ENCODE peak calls at places on chromosome 9, in six cellular contexts. One of them, this sample, is unnamed.

GRCh38 chr9:38439291-38439915 is 15.1 kb upstream of the IGFBPL1 start:
- DNase-seq in AG04450: no peak
- DNase-seq in heart left ventricle: no peak
- DNase-seq in brain microvascular endothelial cell: no peak
- DNase-seq in fibroblast of mammary gland: no peak
- DNase-seq in neural progenitor cell: no peak
- DNase-seq in this sample: no peak

GRCh38 chr9:32841314-32841713 is 58.0 kb downstream of the TMEM215 start:
- DNase-seq in AG04450: no peak
- DNase-seq in heart left ventricle: no peak
- DNase-seq in brain microvascular endothelial cell: no peak
- DNase-seq in fibroblast of mammary gland: no peak
- DNase-seq in neural progenitor cell: no peak
- DNase-seq in this sample: no peak

GRCh38 chr9:135588371-135588770 is 26.8 kb downstream of the PAEP start:
- DNase-seq in AG04450: no peak
- DNase-seq in heart left ventricle: no peak
- DNase-seq in brain microvascular endothelial cell: no peak
- DNase-seq in fibroblast of mammary gland: no peak
- DNase-seq in neural progenitor cell: no peak
- DNase-seq in this sample: no peak

GRCh38 chr9:134158753-134159392 is 5.5 kb downstream of the RNU6ATAC start:
- DNase-seq in AG04450: no peak
- DNase-seq in heart left ventricle: no peak
- DNase-seq in brain microvascular endothelial cell: no peak
- DNase-seq in fibroblast of mammary gland: no peak
- DNase-seq in neural progenitor cell: no peak
- DNase-seq in this sample: no peak

GRCh38 chr9:134033516-134034214 is 8.4 kb downstream of the BRD3OS start:
- DNase-seq in AG04450: no peak
- DNase-seq in heart left ventricle: no peak
- DNase-seq in brain microvascular endothelial cell: no peak
- DNase-seq in fibroblast of mammary gland: no peak
- DNase-seq in neural progenitor cell: no peak
- DNase-seq in this sample: no peak

GRCh38 chr9:106885451-106885850 is 22.5 kb downstream of the ZNF462 start:
- DNase-seq in AG04450: peak
- DNase-seq in heart left ventricle: no peak
- DNase-seq in brain microvascular endothelial cell: peak
- DNase-seq in fibroblast of mammary gland: peak
- DNase-seq in neural progenitor cell: no peak
- DNase-seq in this sample: peak

GRCh38 chr9:3240651-3241268 is 285.0 kb downstream of the RFX3 start:
- DNase-seq in AG04450: no peak
- DNase-seq in heart left ventricle: peak
- DNase-seq in brain microvascular endothelial cell: peak
- DNase-seq in fibroblast of mammary gland: peak
- DNase-seq in neural progenitor cell: peak
- DNase-seq in this sample: peak

GRCh38 chr9:99019523-99020331 is 76.0 kb downstream of the COL15A1 start:
- DNase-seq in AG04450: peak
- DNase-seq in heart left ventricle: no peak
- DNase-seq in brain microvascular endothelial cell: peak
- DNase-seq in fibroblast of mammary gland: peak
- DNase-seq in neural progenitor cell: no peak
- DNase-seq in this sample: peak

GRCh38 chr9:214488-215448 is at the start of gene DOCK8:
- DNase-seq in AG04450: no peak
- DNase-seq in heart left ventricle: peak
- DNase-seq in brain microvascular endothelial cell: no peak
- DNase-seq in fibroblast of mammary gland: peak
- DNase-seq in neural progenitor cell: peak
- DNase-seq in this sample: peak

GRCh38 chr9:37994639-37995347 is 74.2 kb downstream of the SHB start:
- DNase-seq in AG04450: peak
- DNase-seq in heart left ventricle: peak
- DNase-seq in brain microvascular endothelial cell: peak
- DNase-seq in fibroblast of mammary gland: peak
- DNase-seq in neural progenitor cell: no peak
- DNase-seq in this sample: peak

GRCh38 chr9:125649315-125649714 is 57.7 kb downstream of the MAPKAP1 start:
- DNase-seq in AG04450: no peak
- DNase-seq in heart left ventricle: peak
- DNase-seq in brain microvascular endothelial cell: peak
- DNase-seq in fibroblast of mammary gland: peak
- DNase-seq in neural progenitor cell: no peak
- DNase-seq in this sample: peak

GRCh38 chr9:21656776-21657637 is 145.4 kb upstream of the MTAP start:
- DNase-seq in AG04450: peak
- DNase-seq in heart left ventricle: no peak
- DNase-seq in brain microvascular endothelial cell: no peak
- DNase-seq in fibroblast of mammary gland: peak
- DNase-seq in neural progenitor cell: no peak
- DNase-seq in this sample: peak

GRCh38 chr9:104872959-104873850 is 54.8 kb downstream of the ABCA1 start:
- DNase-seq in AG04450: peak
- DNase-seq in heart left ventricle: peak
- DNase-seq in brain microvascular endothelial cell: peak
- DNase-seq in fibroblast of mammary gland: peak
- DNase-seq in neural progenitor cell: no peak
- DNase-seq in this sample: peak

GRCh38 chr9:131837316-131837715 is 97.4 kb upstream of the RAPGEF1 start:
- DNase-seq in AG04450: no peak
- DNase-seq in heart left ventricle: peak
- DNase-seq in brain microvascular endothelial cell: no peak
- DNase-seq in fibroblast of mammary gland: no peak
- DNase-seq in neural progenitor cell: peak
- DNase-seq in this sample: no peak

DNA sequence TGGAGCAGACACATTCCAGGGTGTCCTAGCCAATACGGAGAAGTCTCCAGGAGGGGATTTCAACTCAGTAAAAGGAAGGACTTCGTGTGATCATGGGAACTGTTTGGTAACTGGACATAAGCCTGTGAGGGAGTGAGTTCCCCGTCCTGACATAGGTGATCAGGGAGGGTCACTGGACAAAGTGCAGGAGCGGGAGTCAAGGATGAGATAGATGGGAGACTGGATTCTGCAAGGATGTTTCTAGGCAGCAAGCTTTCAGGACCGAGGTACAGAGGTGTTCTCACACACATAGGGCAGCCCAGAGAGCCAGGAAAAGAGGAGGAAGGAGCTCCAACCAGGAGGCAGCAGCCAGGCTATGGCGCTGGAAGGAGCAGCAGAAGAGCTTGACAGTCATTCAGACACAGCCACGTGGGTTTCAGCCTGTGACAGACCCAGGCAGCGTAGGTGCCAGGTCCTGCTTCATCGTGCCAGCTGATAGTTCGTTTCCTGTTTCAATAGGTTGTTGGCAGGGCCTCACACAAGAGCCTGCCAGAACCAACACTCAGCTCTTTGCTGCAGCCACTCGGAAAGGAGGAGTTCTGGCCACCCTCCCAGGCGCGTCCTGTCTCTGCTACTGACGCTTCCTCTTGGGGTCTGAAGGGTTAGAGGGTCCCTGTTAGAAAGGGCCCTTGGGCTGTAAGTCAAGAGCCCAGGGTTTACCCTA is 84.1 kb downstream of the AMBP start:
- DNase-seq in AG04450: no peak
- DNase-seq in heart left ventricle: peak
- DNase-seq in brain microvascular endothelial cell: peak
- DNase-seq in fibroblast of mammary gland: peak
- DNase-seq in neural progenitor cell: no peak
- DNase-seq in this sample: peak
- TF ChIP-seq CTCF in AG04450: no peak
- TF ChIP-seq CTCF in heart left ventricle: no peak
- TF ChIP-seq CTCF in brain microvascular endothelial cell: no peak
- TF ChIP-seq CTCF in fibroblast of mammary gland: no peak
- TF ChIP-seq CTCF in neural progenitor cell: no peak
- TF ChIP-seq CTCF in this sample: peak

GRCh38 chr9:34560574-34561229 is 28.8 kb downstream of the CNTFR start:
- DNase-seq in AG04450: no peak
- DNase-seq in heart left ventricle: no peak
- DNase-seq in brain microvascular endothelial cell: no peak
- DNase-seq in fibroblast of mammary gland: no peak
- DNase-seq in neural progenitor cell: no peak
- DNase-seq in this sample: no peak

GRCh38 chr9:34557421-34558321 is 31.9 kb downstream of the CNTFR start:
- DNase-seq in AG04450: no peak
- DNase-seq in heart left ventricle: no peak
- DNase-seq in brain microvascular endothelial cell: no peak
- DNase-seq in fibroblast of mammary gland: no peak
- DNase-seq in neural progenitor cell: no peak
- DNase-seq in this sample: no peak

GRCh38 chr9:34559616-34560546 is 29.6 kb downstream of the CNTFR start:
- DNase-seq in AG04450: no peak
- DNase-seq in heart left ventricle: peak
- DNase-seq in brain microvascular endothelial cell: peak
- DNase-seq in fibroblast of mammary gland: peak
- DNase-seq in neural progenitor cell: peak
- DNase-seq in this sample: peak

GRCh38 chr9:34558341-34558740 is 31.2 kb downstream of the CNTFR start:
- DNase-seq in AG04450: no peak
- DNase-seq in heart left ventricle: no peak
- DNase-seq in brain microvascular endothelial cell: no peak
- DNase-seq in fibroblast of mammary gland: no peak
- DNase-seq in neural progenitor cell: no peak
- DNase-seq in this sample: no peak

DNA sequence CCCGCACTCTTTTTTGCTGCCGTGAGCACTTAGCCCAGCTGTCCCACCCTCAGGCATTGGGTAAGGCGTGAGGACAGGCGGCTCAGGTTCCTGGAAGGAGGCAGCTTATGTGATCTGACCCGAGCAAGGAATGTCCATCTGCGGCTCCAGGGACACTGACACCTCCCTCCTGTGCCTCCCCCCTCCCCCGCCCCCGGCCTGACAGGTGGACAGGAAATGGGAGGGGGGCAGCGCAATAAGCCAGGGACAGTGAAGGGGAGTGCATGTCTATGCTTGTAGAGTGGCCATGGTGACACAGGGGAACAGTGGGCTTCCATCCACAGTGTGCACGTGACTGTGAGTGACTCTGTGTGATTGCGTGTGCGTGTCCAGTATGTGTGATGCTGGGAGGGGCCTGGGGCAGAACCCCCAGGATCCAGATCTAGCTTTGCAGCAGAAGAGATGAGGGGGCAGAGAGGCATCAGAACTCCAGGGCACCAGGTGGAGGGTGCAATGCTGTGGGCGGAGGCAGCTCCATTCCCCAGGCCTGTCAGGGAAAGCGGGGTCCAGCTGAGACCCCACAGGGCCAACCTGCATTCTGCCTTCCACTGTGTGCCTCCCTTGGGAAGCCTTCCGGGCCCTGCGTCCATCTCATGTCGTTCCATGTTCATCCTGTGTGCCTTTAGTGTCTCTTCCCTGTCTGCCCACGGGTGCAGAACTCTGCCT is 30.5 kb downstream of the CNTFR start:
- DNase-seq in AG04450: no peak
- DNase-seq in heart left ventricle: no peak
- DNase-seq in brain microvascular endothelial cell: no peak
- DNase-seq in fibroblast of mammary gland: no peak
- DNase-seq in neural progenitor cell: no peak
- DNase-seq in this sample: no peak
- H3K4me3 ChIP-seq in AG04450: no peak
- H3K4me3 ChIP-seq in heart left ventricle: no peak
- H3K4me3 ChIP-seq in brain microvascular endothelial cell: no peak
- H3K4me3 ChIP-seq in fibroblast of mammary gland: no peak
- H3K4me3 ChIP-seq in neural progenitor cell: no peak
- H3K4me3 ChIP-seq in this sample: no peak

GRCh38 chr9:121635300-121635699 is 16.1 kb upstream of the DAB2IP start:
- DNase-seq in AG04450: no peak
- DNase-seq in heart left ventricle: no peak
- DNase-seq in brain microvascular endothelial cell: no peak
- DNase-seq in fibroblast of mammary gland: no peak
- DNase-seq in neural progenitor cell: no peak
- DNase-seq in this sample: no peak
- TF ChIP-seq CTCF in AG04450: no peak
- TF ChIP-seq CTCF in heart left ventricle: no peak
- TF ChIP-seq CTCF in brain microvascular endothelial cell: no peak
- TF ChIP-seq CTCF in fibroblast of mammary gland: no peak
- TF ChIP-seq CTCF in neural progenitor cell: no peak
- TF ChIP-seq CTCF in this sample: no peak

GRCh38 chr9:129497064-129497836 is 123.7 kb downstream of the C9orf50 start:
- DNase-seq in AG04450: no peak
- DNase-seq in heart left ventricle: peak
- DNase-seq in brain microvascular endothelial cell: no peak
- DNase-seq in fibroblast of mammary gland: no peak
- DNase-seq in neural progenitor cell: no peak
- DNase-seq in this sample: no peak

GRCh38 chr9:129497837-129498450 is 123.0 kb downstream of the C9orf50 start:
- DNase-seq in AG04450: no peak
- DNase-seq in heart left ventricle: no peak
- DNase-seq in brain microvascular endothelial cell: no peak
- DNase-seq in fibroblast of mammary gland: no peak
- DNase-seq in neural progenitor cell: no peak
- DNase-seq in this sample: no peak

GRCh38 chr9:129495422-129496186 is 125.3 kb downstream of the C9orf50 start:
- DNase-seq in AG04450: peak
- DNase-seq in heart left ventricle: peak
- DNase-seq in brain microvascular endothelial cell: peak
- DNase-seq in fibroblast of mammary gland: peak
- DNase-seq in neural progenitor cell: peak
- DNase-seq in this sample: peak

GRCh38 chr9:129494113-129494789 is 126.7 kb downstream of the C9orf50 start:
- DNase-seq in AG04450: no peak
- DNase-seq in heart left ventricle: no peak
- DNase-seq in brain microvascular endothelial cell: no peak
- DNase-seq in fibroblast of mammary gland: no peak
- DNase-seq in neural progenitor cell: peak
- DNase-seq in this sample: no peak

DNA sequence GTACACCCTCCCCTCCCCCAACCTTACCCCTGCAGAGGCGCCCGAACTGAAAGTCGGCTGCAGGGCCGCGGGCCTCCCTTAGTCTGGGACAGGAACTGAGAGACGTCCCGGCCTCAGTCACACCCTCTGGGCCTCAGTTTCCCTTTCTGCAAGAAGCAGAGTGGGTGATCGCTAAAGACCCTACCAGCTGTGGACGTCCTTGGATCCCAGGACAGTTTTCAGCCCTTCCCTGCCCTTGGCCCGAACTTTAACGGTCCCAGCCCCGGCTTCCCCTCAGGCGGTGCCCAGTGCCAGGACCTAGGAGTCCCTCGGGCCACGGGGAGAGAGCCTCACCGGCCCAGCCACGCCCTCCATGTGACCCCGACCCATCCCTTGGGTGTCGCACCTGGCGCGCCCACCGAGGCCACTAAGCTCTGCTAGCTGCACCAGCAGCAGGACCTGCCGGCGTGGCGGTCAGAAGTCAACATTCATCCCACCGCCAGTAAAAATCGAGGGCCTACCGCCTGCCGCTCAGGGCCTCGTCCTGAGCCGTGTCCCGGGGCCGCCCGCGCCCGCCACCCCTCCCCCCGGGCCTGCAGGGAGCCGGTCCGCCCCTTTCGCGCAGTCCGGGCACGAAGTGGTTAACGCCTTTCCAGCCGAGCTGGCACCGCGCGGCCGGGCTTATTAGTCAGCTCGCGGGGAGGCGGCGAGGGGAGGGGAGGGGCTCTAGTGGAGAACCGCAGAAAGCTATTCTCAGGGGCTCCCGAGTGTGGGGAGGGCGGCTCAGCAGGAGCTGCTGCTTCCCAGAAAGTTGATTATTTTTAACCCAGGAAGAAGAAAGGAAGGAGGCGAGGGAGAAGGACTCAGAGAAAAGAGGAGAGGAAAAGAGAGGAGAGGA is 124.5 kb downstream of the C9orf50 start:
- DNase-seq in AG04450: peak
- DNase-seq in heart left ventricle: peak
- DNase-seq in brain microvascular endothelial cell: peak
- DNase-seq in fibroblast of mammary gland: peak
- DNase-seq in neural progenitor cell: peak
- DNase-seq in this sample: peak
- H3K4me3 ChIP-seq in AG04450: peak
- H3K4me3 ChIP-seq in heart left ventricle: peak
- H3K4me3 ChIP-seq in brain microvascular endothelial cell: peak
- H3K4me3 ChIP-seq in fibroblast of mammary gland: peak
- H3K4me3 ChIP-seq in neural progenitor cell: peak
- H3K4me3 ChIP-seq in this sample: peak

This sample was measured in fibroblast of pulmonary artery.